ENCODE peak calls at places on chromosomes 11 and 22, in five cellular contexts. U is body of pancreas, H is cardiac muscle cell, Q is Peyer's patch, O is fibroblast of lung. J is an unnamed sample. For H3K9me3, the result is how much of the 10 kb centered on the place peaks cover.

GRCh38 chr11:62432695-62433094 is 13.9 kb downstream of the SCGB1A1 start:
- DNase-seq in H (no peak), O (no peak), U (no peak), Q (no peak), J (no peak)

GRCh38 chr11:47186937-47187681 is 875 bp upstream of the PACSIN3 start:
- DNase-seq in U (peak), O (peak), Q (no peak), H (peak), J (no peak)

GRCh38 chr11:64687204-64687603 is 35.8 kb downstream of the NRXN2 start:
- DNase-seq in O (no peak), Q (no peak), U (peak), H (no peak), J (no peak)

GRCh38 chr22:20086763-20087162 is 6.7 kb downstream of the DGCR8 start:
- DNase-seq in H (no peak), O (no peak), Q (no peak), U (no peak), J (no peak)

GRCh38 chr11:2275334-2276279 is 5.2 kb upstream of the ASCL2 start:
- DNase-seq in O (no peak), Q (peak), H (no peak), U (no peak), J (peak)

GRCh38 chr22:50507421-50507990 is at the start of gene LMF2:
- DNase-seq in U (peak), H (peak), Q (peak), O (no peak), J (no peak)

GRCh38 chr11:110808291-110808690 is 96.1 kb upstream of the ARHGAP20 start:
- DNase-seq in O (no peak), Q (no peak), U (no peak), H (no peak), J (no peak)

GRCh38 chr11:120904116-120904515 is 119.8 kb upstream of the TBCEL start:
- DNase-seq in Q (no peak), O (no peak), H (no peak), U (no peak), J (no peak)

GRCh38 chr11:47391077-47391583 is 12.8 kb upstream of the SPI1 start:
- DNase-seq in U (no peak), O (no peak), Q (no peak), H (no peak), J (no peak)

GRCh38 chr11:113193894-113194293 is 120.5 kb upstream of the TTC12 start:
- DNase-seq in O (peak), U (peak), H (no peak), Q (no peak), J (no peak)

GRCh38 chr11:111299111-111300026 is 1.0 kb downstream of the POU2AF3 start:
- DNase-seq in Q (peak), O (peak), U (peak), H (peak), J (no peak)

GRCh38 chr11:46296520-46297448 is 19.3 kb downstream of the CREB3L1 start:
- DNase-seq in U (no peak), O (peak), H (peak), Q (peak), J (no peak)

GRCh38 chr11:12377824-12378593 is 638 bp downstream of the PARVA start:
- DNase-seq in Q (peak), H (peak), O (peak), U (peak), J (no peak)

GRCh38 chr11:70038034-70038834 is 39.9 kb upstream of the ANO1 start:
- DNase-seq in H (no peak), U (no peak), O (no peak), Q (no peak), J (no peak)

GRCh38 chr11:113016905-113017304 is 55.7 kb downstream of the NCAM1 start:
- DNase-seq in O (no peak), Q (no peak), U (no peak), H (no peak), J (no peak)

GRCh38 chr11:79068356-79068755 is 372.5 kb downstream of the TENM4 start:
- DNase-seq in Q (no peak), O (no peak), H (no peak), U (no peak), J (no peak)

GRCh38 chr22:49400866-49401598 is 426.6 kb downstream of the BRD1 start:
- DNase-seq in H (no peak), Q (peak), U (no peak), O (no peak), J (no peak)
- H3K9me3 ChIP-seq in H (under half), Q (under half), U (under half), O (under half), J (under half)

DNA sequence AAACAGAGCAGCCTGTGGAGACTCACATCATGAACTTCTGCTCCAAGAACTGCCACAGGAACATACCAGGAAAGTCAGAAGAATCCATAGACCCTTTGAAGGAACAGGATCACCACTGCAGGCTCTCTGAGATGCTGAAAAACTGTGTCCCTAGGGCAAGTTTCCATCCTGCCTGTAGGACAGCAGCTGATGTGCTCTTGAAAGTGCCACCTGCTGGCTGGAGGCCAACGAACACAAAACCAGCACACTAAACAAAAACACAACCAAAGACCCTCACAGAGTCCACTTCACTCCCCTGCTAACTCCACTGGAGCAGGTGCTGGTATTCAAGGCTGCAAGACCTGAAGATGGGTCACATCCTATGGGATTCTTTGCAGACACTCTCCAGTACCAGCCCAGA is 12.0 kb upstream of the NXPE1 start:
- DNase-seq in Q (no peak), U (no peak), H (no peak), O (no peak), J (no peak)
- TF ChIP-seq CTCF in Q (no peak), U (no peak), H (no peak), O (no peak), J (no peak)

GRCh38 chr22:45261407-45262088 is 20.9 kb upstream of the KIAA0930 start:
- DNase-seq in Q (peak), U (no peak), O (no peak), H (no peak), J (no peak)

GRCh38 chr22:45262931-45263789 is 21.6 kb upstream of the UPK3A start:
- DNase-seq in O (no peak), H (no peak), Q (peak), U (no peak), J (no peak)

GRCh38 chr22:45263790-45264269 is 20.9 kb upstream of the UPK3A start:
- DNase-seq in O (peak), H (peak), U (peak), Q (peak), J (no peak)

GRCh38 chr22:45259754-45260394 is 19.2 kb upstream of the KIAA0930 start:
- DNase-seq in U (no peak), O (no peak), Q (no peak), H (no peak), J (no peak)

DNA sequence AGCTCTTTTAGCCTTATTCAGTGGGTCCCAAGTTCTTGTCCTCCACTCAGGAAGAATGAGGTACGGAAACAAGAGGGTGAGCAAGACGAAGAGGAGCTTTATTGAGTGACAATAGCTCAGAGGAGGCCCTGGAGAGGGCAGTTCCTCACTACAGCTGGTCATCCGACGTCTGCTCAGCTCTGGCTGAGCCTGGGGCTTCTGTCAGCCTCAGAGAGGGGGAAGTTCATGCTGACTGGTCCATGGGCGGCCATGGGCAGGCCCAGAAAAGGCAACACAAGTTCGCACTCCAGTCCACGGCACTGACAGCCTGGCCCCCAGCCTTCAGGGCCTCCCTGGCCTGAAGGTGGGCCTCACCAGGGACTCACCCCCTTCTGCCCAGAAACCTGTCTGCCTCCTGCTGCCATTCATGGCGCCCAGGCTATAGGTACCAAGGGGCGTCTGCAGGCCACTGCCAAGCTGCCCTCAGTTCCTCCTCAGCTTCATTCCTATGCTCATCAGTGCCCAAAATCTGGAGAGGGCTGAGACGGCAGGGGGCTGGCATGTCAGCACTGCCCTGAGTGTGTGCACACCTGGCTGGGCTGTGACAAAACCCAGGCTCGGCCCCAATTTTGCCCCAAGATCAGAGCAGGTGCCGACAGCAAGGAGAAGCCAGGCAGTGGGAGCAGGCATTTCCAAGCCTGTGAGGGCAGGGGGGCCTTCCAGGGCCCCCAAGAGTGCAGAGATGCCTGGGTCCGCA is 21.7 kb upstream of the KIAA0930 start:
- DNase-seq in O (no peak), U (no peak), H (no peak), Q (no peak), J (no peak)
- H3K4me3 ChIP-seq in O (no peak), U (no peak), H (no peak), Q (peak), J (no peak)

DNA sequence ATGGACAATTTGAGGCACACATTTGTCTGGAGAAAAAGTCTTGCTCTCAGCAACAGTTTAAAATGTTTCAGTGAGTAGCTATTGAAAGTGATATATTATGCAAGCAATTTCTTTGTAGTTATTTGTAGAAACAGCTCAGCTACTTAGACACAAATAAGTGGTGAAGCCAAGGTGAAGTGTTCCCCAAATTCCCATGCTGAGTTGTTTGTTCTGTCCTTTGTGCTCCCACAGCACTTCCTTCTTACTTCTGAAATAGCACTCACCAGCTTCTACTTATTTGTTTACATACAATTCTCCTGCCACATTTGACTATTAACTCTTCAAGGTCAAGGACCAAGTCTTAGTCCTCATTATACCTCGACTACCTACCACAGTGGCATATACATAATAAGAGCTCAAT is 638.6 kb upstream of the LRRC4C start:
- DNase-seq in Q (no peak), U (no peak), H (no peak), O (no peak), J (no peak)
- H3K9me3 ChIP-seq in Q (under half), U (under half), H (under half), O (under half), J (under half)

GRCh38 chr11:3721002-3721401 is 49.8 kb upstream of the CHRNA10 start:
- DNase-seq in U (no peak), H (no peak), O (no peak), Q (no peak), J (no peak)
- TF ChIP-seq CTCF in U (no peak), H (no peak), O (no peak), Q (no peak), J (no peak)